ENCODE peak calls at places on chromosomes 5 and 9, in five cellular contexts. E, C, W, B and F are unnamed samples.

GRCh38 chr5:78243639-78244038 is 50.9 kb downstream of the AP3B1 start:
- DNase-seq in E (no peak), B (no peak), C (peak), W (peak), F (no peak)

GRCh38 chr5:109951758-109952157 is 262.0 kb downstream of the MAN2A1 start:
- DNase-seq in W (no peak), B (no peak), C (no peak), E (no peak), F (no peak)

GRCh38 chr5:10533218-10533617 is 30.7 kb upstream of the ANKRD33B start:
- DNase-seq in C (no peak), W (no peak), B (no peak), E (peak), F (no peak)

GRCh38 chr9:132539071-132539470 is 43.3 kb upstream of the BARHL1 start:
- DNase-seq in W (no peak), E (no peak), B (no peak), C (no peak), F (no peak)

GRCh38 chr5:89421035-89421434 is 538.1 kb upstream of the MEF2C start:
- DNase-seq in E (no peak), C (peak), B (no peak), W (peak), F (no peak)

GRCh38 chr9:20703146-20703545 is 19.1 kb downstream of the FOCAD start:
- DNase-seq in W (no peak), B (no peak), E (no peak), C (no peak), F (no peak)

GRCh38 chr9:1207681-1208080 is 157.5 kb downstream of the DMRT2 start:
- DNase-seq in B (no peak), C (no peak), E (no peak), W (peak), F (no peak)

GRCh38 chr9:116421006-116421538 is 266.0 kb upstream of the TRIM32 start:
- DNase-seq in W (peak), E (no peak), C (no peak), B (no peak), F (no peak)

GRCh38 chr5:133868946-133869674 is 99.3 kb downstream of the C5orf15 start:
- DNase-seq in B (peak), W (peak), C (peak), E (peak), F (peak)

GRCh38 chr5:133425183-133425582 is 187.2 kb downstream of the FSTL4 start:
- DNase-seq in E (no peak), W (no peak), C (no peak), B (no peak), F (peak)

GRCh38 chr9:121249563-121249962 is 18.4 kb upstream of the GSN start:
- DNase-seq in C (no peak), B (no peak), E (no peak), W (no peak), F (no peak)

GRCh38 chr5:52579391-52579790 is 208.3 kb upstream of the ITGA1 start:
- DNase-seq in B (no peak), W (no peak), C (no peak), E (no peak), F (no peak)

GRCh38 chr5:73170522-73170921 is 2.5 kb upstream of the TMEM174 start:
- DNase-seq in E (peak), B (no peak), C (peak), W (peak), F (no peak)

GRCh38 chr9:99822596-99823391 is 1.1 kb downstream of the NR4A3 start:
- DNase-seq in W (peak), B (peak), C (peak), E (peak), F (no peak)

GRCh38 chr5:93585054-93585751 is 2.2 kb downstream of the NR2F1 start:
- DNase-seq in E (no peak), C (peak), W (no peak), B (no peak), F (no peak)
- H3K4me3 ChIP-seq in E (peak), C (peak), W (peak), B (peak), F (peak)

GRCh38 chr5:96881511-96882115 is 5.3 kb downstream of the ERAP2 start:
- DNase-seq in W (peak), E (no peak), C (peak), B (no peak), F (no peak)

GRCh38 chr5:96885518-96886338 is 9.4 kb downstream of the ERAP2 start:
- DNase-seq in C (no peak), W (no peak), B (no peak), E (no peak), F (no peak)

GRCh38 chr5:96880402-96881164 is 4.3 kb downstream of the ERAP2 start:
- DNase-seq in W (peak), B (no peak), C (peak), E (no peak), F (no peak)

GRCh38 chr5:96884995-96885394 is 8.7 kb downstream of the ERAP2 start:
- DNase-seq in C (no peak), W (no peak), E (no peak), B (no peak), F (no peak)

GRCh38 chr5:96883871-96884270 is 7.6 kb downstream of the ERAP2 start:
- DNase-seq in B (no peak), E (no peak), C (no peak), W (no peak), F (no peak)
- H3K4me3 ChIP-seq in B (no peak), E (no peak), C (no peak), W (no peak), F (no peak)

DNA sequence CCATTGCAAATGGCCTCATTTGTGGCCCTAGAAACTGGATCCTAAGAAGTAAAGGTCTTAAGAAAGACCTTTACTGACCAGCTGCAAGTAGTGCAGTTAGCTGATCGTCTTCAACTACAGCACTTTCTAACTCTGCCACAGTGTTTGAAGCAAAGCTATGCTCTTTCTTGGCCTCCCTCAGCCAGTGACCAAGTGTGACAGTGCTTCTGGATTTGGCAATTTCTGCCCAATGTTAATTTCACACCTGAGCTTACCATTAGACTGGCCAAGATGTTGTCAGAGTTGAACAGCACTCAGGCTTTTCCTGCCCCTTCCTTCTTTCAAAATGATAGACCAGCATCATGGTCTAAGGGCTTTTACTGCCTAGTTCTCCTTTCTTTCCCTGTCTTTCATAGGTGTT is 36.1 kb downstream of the UHRF2 start:
- DNase-seq in B (no peak), C (no peak), W (no peak), E (no peak), F (no peak)
- H3K4me3 ChIP-seq in B (no peak), C (no peak), W (no peak), E (no peak), F (no peak)

GRCh38 chr5:144429905-144430304 is 259.2 kb downstream of the KCTD16 start:
- DNase-seq in B (no peak), C (no peak), W (no peak), E (no peak), F (no peak)

GRCh38 chr5:144433140-144433822 is 262.6 kb downstream of the KCTD16 start:
- DNase-seq in C (no peak), E (no peak), W (no peak), B (no peak), F (no peak)

GRCh38 chr5:144428326-144428725 is 257.7 kb downstream of the KCTD16 start:
- DNase-seq in W (no peak), B (no peak), E (no peak), C (no peak), F (no peak)

GRCh38 chr5:144429405-144429804 is 258.7 kb downstream of the KCTD16 start:
- DNase-seq in C (no peak), W (no peak), E (no peak), B (no peak), F (no peak)

DNA sequence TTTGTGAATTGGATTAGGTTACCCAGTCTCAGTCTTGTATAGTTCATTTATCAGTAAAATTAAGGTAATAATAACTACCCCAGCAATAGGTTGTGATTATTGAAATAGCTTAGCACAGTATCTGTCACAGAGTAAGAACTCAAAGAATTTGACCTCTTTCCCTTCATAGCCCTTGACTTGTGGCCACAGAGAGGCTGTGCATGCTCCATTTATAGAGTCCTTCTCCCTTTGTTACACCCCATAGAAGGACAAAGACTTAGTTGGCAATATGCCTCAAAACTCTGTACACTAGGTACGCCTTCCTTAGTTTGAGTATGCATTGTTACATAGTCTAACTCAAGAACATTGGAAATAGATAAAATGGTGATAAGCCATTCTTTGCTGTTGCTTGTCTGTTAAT is 257.2 kb downstream of the KCTD16 start:
- DNase-seq in C (no peak), E (no peak), W (no peak), B (no peak), F (no peak)
- H3K4me3 ChIP-seq in C (no peak), E (no peak), W (no peak), B (no peak), F (no peak)

GRCh38 chr9:85469041-85469440 is 272.7 kb downstream of the AGTPBP1 start:
- DNase-seq in E (no peak), C (no peak), W (no peak), B (no peak), F (no peak)

GRCh38 chr9:85471791-85472190 is 270.0 kb downstream of the AGTPBP1 start:
- DNase-seq in E (no peak), C (no peak), B (no peak), W (no peak), F (no peak)

DNA sequence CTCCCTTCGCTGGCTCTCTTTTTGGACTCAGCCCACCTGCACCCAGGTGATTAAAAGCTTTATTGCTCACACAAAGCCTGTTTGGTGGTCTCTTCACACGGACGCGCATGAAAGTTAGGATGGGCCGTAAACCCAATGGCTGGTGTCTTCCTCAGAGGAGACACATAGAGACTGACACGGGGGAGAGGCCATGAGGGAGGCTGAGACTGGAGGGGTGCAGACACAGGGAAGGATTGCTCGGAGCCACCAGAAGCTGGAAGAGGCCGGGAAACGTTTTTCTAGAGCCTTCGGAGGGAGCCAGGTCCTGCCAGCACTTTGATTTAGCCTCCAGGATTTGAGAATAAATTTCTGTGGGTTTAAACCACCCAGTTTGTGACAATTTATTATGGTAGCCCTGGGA is 274.9 kb downstream of the AGTPBP1 start:
- DNase-seq in B (no peak), C (no peak), W (no peak), E (no peak), F (no peak)
- H3K4me3 ChIP-seq in B (no peak), C (no peak), W (no peak), E (no peak), F (no peak)